ENCODE peak calls at places on chromosomes 13 and 19, in nine cellular contexts. P, B, T, Q, S, C, X, H and U are unnamed samples.

GRCh38 chr13:35621989-35622388 is 145.5 kb upstream of the MAB21L1 start:
- DNase-seq in Q (no peak), S (no peak), P (no peak), H (peak), B (no peak), X (no peak), T (no peak), C (no peak), U (no peak)

GRCh38 chr13:106416645-106417044 is 118.8 kb downstream of the EFNB2 start:
- DNase-seq in Q (no peak), T (no peak), B (no peak), P (no peak), X (no peak), H (no peak), C (no peak), S (no peak), U (no peak)

GRCh38 chr19:42403586-42403985 is 13.5 kb upstream of the CNFN start:
- DNase-seq in T (no peak), C (no peak), H (no peak), Q (no peak), S (no peak), B (no peak), X (no peak), P (no peak), U (no peak)

GRCh38 chr13:20182231-20182846 is 10.4 kb downstream of the GJB2 start:
- DNase-seq in Q (peak), C (peak), S (no peak), X (no peak), T (no peak), P (no peak), B (peak), H (peak), U (peak)

GRCh38 chr13:52804202-52804641 is 44.2 kb downstream of the PCDH8 start:
- DNase-seq in S (no peak), C (no peak), B (no peak), Q (no peak), P (no peak), X (no peak), T (no peak), H (no peak), U (no peak)

GRCh38 chr19:51007488-51007887 is 6.1 kb upstream of the KLK8 start:
- DNase-seq in X (no peak), T (no peak), Q (no peak), H (no peak), B (no peak), C (no peak), P (no peak), S (no peak), U (no peak)

GRCh38 chr13:94382960-94383359 is 96.5 kb downstream of the DCT start:
- DNase-seq in S (no peak), P (no peak), T (no peak), Q (no peak), X (no peak), C (no peak), B (no peak), H (no peak), U (peak)

GRCh38 chr13:33634526-33635111 is 183.3 kb upstream of the RFC3 start:
- DNase-seq in C (no peak), B (no peak), H (no peak), S (no peak), Q (no peak), X (no peak), T (peak), P (no peak), U (no peak)

GRCh38 chr19:49528211-49528771 is 488 bp downstream of the RCN3 start:
- DNase-seq in C (no peak), S (peak), X (no peak), H (no peak), P (no peak), B (no peak), T (peak), Q (no peak), U (no peak)

GRCh38 chr19:57648336-57649003 is 15.5 kb downstream of the ZNF211 start:
- DNase-seq in B (no peak), X (no peak), H (no peak), P (no peak), Q (no peak), S (no peak), T (no peak), C (no peak), U (no peak)

GRCh38 chr19:35216833-35217707 is 11.5 kb downstream of the FAM187B start:
- DNase-seq in B (no peak), X (no peak), C (peak), P (peak), H (no peak), S (no peak), Q (no peak), T (no peak), U (no peak)

GRCh38 chr19:31664997-31665396 is 315.8 kb upstream of the TSHZ3 start:
- DNase-seq in H (no peak), P (no peak), Q (no peak), B (no peak), T (no peak), X (no peak), C (no peak), S (no peak), U (no peak)

GRCh38 chr13:66353664-66354063 is 876.5 kb downstream of the PCDH9 start:
- DNase-seq in X (no peak), B (no peak), Q (no peak), C (no peak), T (no peak), P (no peak), H (peak), S (no peak), U (no peak)

GRCh38 chr19:33349319-33350289 is 23.9 kb upstream of the CEBPG start:
- DNase-seq in P (no peak), B (no peak), T (no peak), S (no peak), C (no peak), X (no peak), H (no peak), Q (peak), U (no peak)

GRCh38 chr13:22162889-22163288 is 492.0 kb downstream of the FGF9 start:
- DNase-seq in X (no peak), B (no peak), P (no peak), S (no peak), T (no peak), H (no peak), C (no peak), Q (no peak), U (no peak)

GRCh38 chr13:64480648-64481047 is 2749.5 kb downstream of the PCDH9 start:
- DNase-seq in X (no peak), S (no peak), B (no peak), H (no peak), T (no peak), C (no peak), Q (no peak), P (no peak), U (no peak)

GRCh38 chr19:34399886-34400285 is 4.3 kb upstream of the PDCD2L start:
- DNase-seq in H (no peak), B (no peak), X (no peak), C (no peak), P (no peak), T (no peak), Q (no peak), S (no peak), U (no peak)

GRCh38 chr13:42039457-42039945 is 8.9 kb upstream of the DGKH start:
- DNase-seq in C (no peak), P (no peak), H (peak), Q (no peak), B (no peak), S (peak), X (no peak), T (no peak), U (no peak)

GRCh38 chr13:20828540-20829364 is 55.0 kb upstream of the EEF1AKMT1 start:
- DNase-seq in B (no peak), P (peak), Q (peak), H (peak), T (no peak), X (no peak), S (peak), C (no peak), U (peak)

GRCh38 chr19:47253467-47253881 is 2.9 kb upstream of the CCDC9 start:
- DNase-seq in C (no peak), T (no peak), Q (peak), H (peak), B (no peak), X (no peak), P (no peak), S (no peak), U (no peak)

GRCh38 chr19:7421941-7422744 is 66.7 kb downstream of the PEX11G start:
- DNase-seq in X (no peak), Q (no peak), T (no peak), B (peak), H (no peak), S (no peak), C (no peak), P (no peak), U (no peak)

GRCh38 chr13:51469790-51470189 is 17.0 kb upstream of the INTS6 start:
- DNase-seq in S (no peak), Q (no peak), T (no peak), X (no peak), P (no peak), C (no peak), H (no peak), B (no peak), U (no peak)

GRCh38 chr13:39406688-39407087 is 196.3 kb downstream of the LHFPL6 start:
- DNase-seq in Q (no peak), B (peak), C (no peak), X (no peak), P (no peak), S (no peak), T (no peak), H (no peak), U (no peak)

GRCh38 chr19:31349160-31349881 is at the start of gene TSHZ3:
- DNase-seq in P (peak), C (peak), T (peak), S (peak), Q (no peak), H (peak), B (peak), X (no peak), U (no peak)

GRCh38 chr13:24625324-24625723 is 54.9 kb upstream of the ATP12A start:
- DNase-seq in X (no peak), Q (no peak), C (no peak), S (no peak), H (no peak), P (no peak), B (no peak), T (no peak), U (no peak)

GRCh38 chr19:30338878-30339623 is 33.1 kb upstream of the ZNF536 start:
- DNase-seq in B (no peak), H (no peak), S (no peak), X (peak), C (no peak), Q (no peak), T (no peak), P (no peak), U (no peak)

GRCh38 chr19:41691268-41691970 is 3.3 kb upstream of the CEACAM7 start:
- DNase-seq in T (no peak), C (no peak), H (peak), B (no peak), S (no peak), X (no peak), P (peak), Q (no peak), U (peak)

GRCh38 chr19:51127755-51128154 is 3.0 kb downstream of the SIGLEC9 start:
- DNase-seq in T (no peak), P (peak), S (no peak), X (no peak), C (peak), Q (no peak), H (no peak), B (no peak), U (no peak)

GRCh38 chr13:99968521-99969367 is 2.8 kb downstream of the ZIC5 start:
- DNase-seq in Q (no peak), T (no peak), X (no peak), B (no peak), S (no peak), C (no peak), P (peak), H (peak), U (peak)

GRCh38 chr13:98059276-98059675 is 83.6 kb upstream of the FARP1 start:
- DNase-seq in T (no peak), Q (no peak), B (no peak), P (no peak), X (no peak), H (no peak), S (no peak), C (no peak), U (no peak)

GRCh38 chr19:38003427-38004099 is 96.6 kb downstream of the SIPA1L3 start:
- DNase-seq in H (no peak), B (peak), P (peak), T (peak), X (peak), C (peak), S (peak), Q (no peak), U (no peak)

GRCh38 chr13:101631403-101631802 is 178.9 kb downstream of the ITGBL1 start:
- DNase-seq in P (no peak), Q (no peak), H (no peak), C (no peak), B (no peak), X (no peak), S (no peak), T (no peak), U (no peak)

GRCh38 chr19:35266904-35267817 is 1.6 kb upstream of the USF2 start:
- DNase-seq in H (peak), T (peak), Q (no peak), B (no peak), P (peak), X (no peak), C (peak), S (peak), U (peak)

GRCh38 chr13:110874508-110874960 is 40.3 kb downstream of the ANKRD10 start:
- DNase-seq in X (peak), H (peak), P (peak), T (peak), B (peak), C (peak), S (peak), Q (peak), U (peak)

GRCh38 chr13:100987993-100988392 is 313.4 kb upstream of the TMTC4 start:
- DNase-seq in Q (no peak), C (no peak), S (no peak), T (no peak), H (peak), X (no peak), P (no peak), B (no peak), U (no peak)

GRCh38 chr19:18339703-18340102 is 695 bp upstream of the PGPEP1 start:
- DNase-seq in P (no peak), Q (no peak), H (peak), X (no peak), C (no peak), S (no peak), B (peak), T (no peak), U (peak)

GRCh38 chr19:19866599-19867248 is 1.0 kb downstream of the ZNF253 start:
- DNase-seq in C (peak), X (no peak), Q (peak), S (no peak), B (no peak), T (peak), H (no peak), P (peak), U (peak)

GRCh38 chr19:19858751-19859150 is 6.9 kb upstream of the ZNF253 start:
- DNase-seq in Q (no peak), C (no peak), B (no peak), X (no peak), H (no peak), P (no peak), S (no peak), T (no peak), U (no peak)

GRCh38 chr19:19865750-19866598 is at the start of gene ZNF253:
- DNase-seq in X (peak), B (peak), H (peak), Q (peak), T (peak), S (peak), P (peak), C (peak), U (peak)

DNA sequence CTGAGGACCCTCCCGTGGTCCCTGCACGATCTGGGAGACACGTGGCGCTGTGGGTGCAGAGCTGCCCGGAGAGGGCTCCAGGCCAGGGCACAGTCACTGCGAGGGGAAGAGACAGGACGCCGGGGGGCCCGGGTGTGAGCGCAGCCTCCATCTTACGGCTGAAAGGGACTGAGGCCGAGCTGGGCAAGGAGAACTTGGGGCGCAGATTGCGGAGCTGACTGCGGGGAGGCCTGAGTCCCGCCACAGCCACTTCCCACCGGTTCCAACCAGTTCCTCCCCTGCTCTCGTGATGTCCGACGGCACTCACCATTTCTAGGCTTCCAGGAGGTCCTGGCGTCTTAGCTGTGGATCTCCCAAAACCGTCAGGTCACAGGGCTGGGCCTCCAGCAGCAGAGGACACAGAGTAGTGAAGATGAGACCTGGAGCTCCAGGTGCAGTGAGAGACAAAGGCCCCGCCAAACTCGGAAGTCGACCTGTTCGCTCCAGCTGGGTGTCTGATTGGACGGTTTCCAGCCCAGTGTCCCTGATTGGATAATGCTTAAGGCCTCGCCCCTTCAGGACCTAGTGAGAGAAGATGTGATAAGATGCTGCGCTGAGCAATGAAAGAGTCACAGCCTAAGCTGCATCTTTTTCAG is 4.8 kb upstream of the ZNF253 start:
- DNase-seq in S (no peak), T (no peak), H (no peak), X (no peak), C (peak), Q (no peak), P (no peak), B (no peak), U (no peak)
- TF ChIP-seq POLR2A in S (no peak), T (no peak), H (no peak), X (no peak), C (no peak), Q (no peak), P (no peak), B (no peak), U (no peak)

GRCh38 chr19:45469132-45469834 is 1.5 kb downstream of the FOSB start:
- DNase-seq in H (peak), C (peak), S (peak), T (peak), B (no peak), P (peak), Q (peak), X (peak), U (peak)
- TF ChIP-seq POLR2A in H (peak), C (peak), S (peak), T (peak), B (no peak), P (peak), Q (peak), X (peak), U (peak)

GRCh38 chr13:113632706-113633484 is 25.1 kb downstream of the ATP4B start:
- DNase-seq in H (no peak), X (peak), T (peak), B (no peak), Q (no peak), C (no peak), S (no peak), P (no peak), U (no peak)
- TF ChIP-seq POLR2A in H (no peak), X (no peak), T (no peak), B (no peak), Q (no peak), C (no peak), S (no peak), P (no peak), U (no peak)

GRCh38 chr19:17334414-17335409 is at the start of gene ANO8:
- DNase-seq in Q (peak), C (peak), S (peak), B (peak), H (peak), X (peak), P (peak), T (peak), U (peak)
- TF ChIP-seq POLR2A in Q (no peak), C (peak), S (peak), B (peak), H (no peak), X (no peak), P (no peak), T (no peak), U (no peak)

DNA sequence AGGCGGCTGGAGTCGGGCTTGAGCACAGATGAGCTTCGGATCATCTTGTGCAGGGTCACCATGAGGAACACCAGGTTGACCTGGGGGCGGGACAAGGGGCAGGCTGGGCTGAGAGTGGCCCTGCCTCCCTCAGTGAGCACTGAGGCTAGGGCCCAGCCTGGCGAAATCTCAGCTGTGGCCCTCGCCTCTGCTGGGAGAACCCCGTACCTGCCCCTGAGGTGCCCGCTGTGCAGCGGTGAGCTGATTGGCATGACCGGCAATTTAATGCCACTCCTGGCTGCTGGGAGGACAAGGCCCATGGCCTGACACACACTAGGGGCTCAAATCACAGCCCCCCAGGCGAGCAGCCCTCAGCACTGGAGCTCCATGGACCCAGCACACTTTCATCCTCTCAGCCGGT is 19.7 kb upstream of the ASF1B start:
- DNase-seq in P (no peak), H (no peak), S (no peak), Q (no peak), B (no peak), X (no peak), T (no peak), C (no peak), U (no peak)
- TF ChIP-seq POLR2A in P (no peak), H (no peak), S (no peak), Q (no peak), B (no peak), X (no peak), T (no peak), C (no peak), U (no peak)

GRCh38 chr19:19628499-19629134 is 597 bp upstream of the LPAR2 start:
- DNase-seq in X (peak), C (peak), T (peak), Q (no peak), P (peak), S (no peak), H (peak), B (no peak), U (no peak)
- TF ChIP-seq POLR2A in X (no peak), C (no peak), T (no peak), Q (no peak), P (peak), S (no peak), H (no peak), B (no peak), U (no peak)

GRCh38 chr19:10680545-10681135 is 20.6 kb upstream of the QTRT1 start:
- DNase-seq in S (no peak), P (no peak), Q (no peak), X (no peak), H (no peak), T (no peak), B (no peak), C (no peak), U (no peak)
- TF ChIP-seq POLR2A in S (no peak), P (no peak), Q (no peak), X (no peak), H (no peak), T (no peak), B (no peak), C (no peak), U (no peak)

GRCh38 chr13:108218044-108218974 is at the start of gene ABHD13:
- DNase-seq in C (peak), P (peak), B (peak), Q (peak), X (peak), T (peak), S (peak), H (peak), U (peak)

GRCh38 chr13:108212901-108213300 is 2.4 kb downstream of the LIG4 start:
- DNase-seq in S (no peak), B (no peak), H (no peak), X (no peak), P (no peak), Q (no peak), C (no peak), T (no peak), U (no peak)

GRCh38 chr13:108213946-108214345 is 1.4 kb downstream of the LIG4 start:
- DNase-seq in Q (no peak), B (no peak), P (no peak), S (no peak), X (no peak), H (no peak), T (no peak), C (no peak), U (no peak)

GRCh38 chr13:108214511-108215383 is 589 bp downstream of the LIG4 start:
- DNase-seq in T (no peak), Q (no peak), X (no peak), H (no peak), C (no peak), B (no peak), P (no peak), S (no peak), U (no peak)

GRCh38 chr13:108215428-108215827 is at the start of gene LIG4:
- DNase-seq in C (peak), X (peak), T (peak), H (peak), S (peak), Q (peak), P (peak), B (peak), U (peak)
- TF ChIP-seq POLR2A in C (peak), X (no peak), T (no peak), H (peak), S (no peak), Q (peak), P (no peak), B (peak), U (peak)

GRCh38 chr19:4693471-4694121 is 23.5 kb upstream of the MYDGF start:
- DNase-seq in X (no peak), S (no peak), B (no peak), H (no peak), Q (no peak), P (no peak), T (no peak), C (no peak), U (no peak)

GRCh38 chr19:4692275-4693077 is 22.3 kb upstream of the MYDGF start:
- DNase-seq in Q (no peak), T (no peak), P (no peak), H (no peak), X (no peak), S (no peak), C (no peak), B (no peak), U (no peak)

GRCh38 chr19:4694211-4694987 is 24.3 kb upstream of the MYDGF start:
- DNase-seq in Q (no peak), S (peak), H (peak), P (peak), T (no peak), C (peak), X (peak), B (peak), U (no peak)

GRCh38 chr19:4691383-4691782 is 21.2 kb upstream of the MYDGF start:
- DNase-seq in H (no peak), S (no peak), Q (no peak), C (peak), B (no peak), P (peak), T (no peak), X (no peak), U (no peak)

GRCh38 chr19:4693078-4693350 is 22.9 kb upstream of the MYDGF start:
- DNase-seq in P (no peak), B (no peak), X (no peak), Q (no peak), T (no peak), C (no peak), S (no peak), H (no peak), U (no peak)
- TF ChIP-seq POLR2A in P (no peak), B (no peak), X (no peak), Q (no peak), T (no peak), C (no peak), S (no peak), H (no peak), U (no peak)